ENCODE peak calls at places on chromosomes 3 and 15, in nine cellular contexts. G is pancreas; N is HFFc6; U is B cell; K is fibroblast of the aortic adventitia; Z is A549; Q is CD4-positive, alpha-beta T cell; H is cardiac fibroblast; V is nephron progenitor cell. W is an unnamed sample.

GRCh38 chr15:92917606-92918407 is 17.7 kb downstream of the CHD2 start:
- DNase-seq in H (peak), U (peak), Z (peak), G (peak), N (peak), Q (peak), V (peak), K (peak), W (peak)

GRCh38 chr15:59299919-59300617 is 72.6 kb downstream of the MYO1E start:
- DNase-seq in G (no peak), V (no peak), U (peak), Q (peak), K (peak), N (peak), H (peak), Z (peak), W (peak)

GRCh38 chr3:123880998-123881561 is 3.1 kb downstream of the MYLK start:
- DNase-seq in K (peak), Z (peak), N (peak), U (no peak), H (peak), Q (no peak), V (peak), G (no peak), W (no peak)

GRCh38 chr3:123447749-123448502 is 964 bp downstream of the ADCY5 start:
- DNase-seq in G (peak), K (no peak), H (no peak), Z (no peak), V (peak), Q (no peak), N (no peak), U (peak), W (no peak)

GRCh38 chr3:48612270-48612669 is 2.8 kb upstream of the UQCRC1 start:
- DNase-seq in H (no peak), Z (no peak), V (no peak), K (no peak), U (no peak), N (no peak), Q (no peak), G (no peak), W (no peak)

GRCh38 chr15:42088801-42089640 is 5.3 kb downstream of the PLA2G4D start:
- DNase-seq in H (no peak), N (no peak), G (no peak), Q (no peak), U (no peak), V (no peak), K (no peak), Z (no peak), W (no peak)

GRCh38 chr3:105274958-105275357 is 91.8 kb upstream of the ALCAM start:
- DNase-seq in V (no peak), Z (peak), K (peak), G (no peak), N (peak), U (no peak), H (peak), Q (no peak), W (no peak)

GRCh38 chr3:130386604-130387263 is 41.3 kb downstream of the COL6A5 start:
- DNase-seq in V (no peak), G (no peak), K (peak), Z (no peak), Q (no peak), H (peak), N (no peak), U (no peak), W (no peak)

GRCh38 chr15:38436993-38437392 is 16.9 kb upstream of the FAM98B start:
- DNase-seq in Q (no peak), K (no peak), U (no peak), Z (no peak), V (no peak), H (no peak), G (no peak), N (no peak), W (no peak)

GRCh38 chr3:139541898-139542288 is 2.4 kb upstream of the RBP1 start:
- DNase-seq in N (no peak), Q (no peak), U (no peak), Z (no peak), K (no peak), G (no peak), H (no peak), V (no peak), W (no peak)
- TF ChIP-seq CTCF in N (no peak), Q (no peak), U (no peak), Z (no peak), K (peak), G (no peak), H (no peak), V (no peak), W (no peak)

DNA sequence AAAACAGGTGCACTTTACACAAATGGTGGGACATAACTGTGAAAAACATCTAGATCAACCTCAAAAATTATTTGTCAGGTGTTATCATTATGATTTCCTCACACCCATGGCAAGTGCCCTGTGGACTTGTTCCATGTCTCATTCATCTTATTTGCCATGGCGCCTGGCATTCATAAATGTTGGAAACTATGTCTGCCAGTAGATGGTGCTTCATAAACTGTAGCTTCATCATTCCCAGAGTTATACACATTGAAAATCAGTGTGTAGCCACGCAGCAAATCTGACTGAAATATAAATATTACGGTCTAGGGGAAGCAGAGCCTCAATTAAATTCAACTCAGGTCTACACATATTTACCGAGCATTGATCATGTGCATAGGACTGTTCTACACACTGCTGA is 90.7 kb downstream of the IMPG2 start:
- DNase-seq in V (no peak), Q (no peak), H (peak), G (no peak), U (no peak), Z (peak), K (peak), N (peak), W (no peak)
- TF ChIP-seq CTCF in V (no peak), Q (no peak), H (peak), G (no peak), U (no peak), Z (no peak), K (no peak), N (peak), W (no peak)

GRCh38 chr3:46408853-46409252 is 1.8 kb downstream of the CCRL2 start:
- DNase-seq in V (no peak), N (no peak), K (no peak), U (no peak), Q (no peak), H (no peak), G (no peak), Z (no peak), W (no peak)
- TF ChIP-seq CTCF in V (no peak), N (peak), K (no peak), U (no peak), Q (no peak), H (no peak), G (no peak), Z (no peak), W (no peak)

GRCh38 chr15:98083203-98083910 is 122.9 kb downstream of the ARRDC4 start:
- DNase-seq in H (no peak), N (no peak), Q (no peak), U (no peak), K (no peak), G (no peak), V (no peak), Z (no peak), W (no peak)

DNA sequence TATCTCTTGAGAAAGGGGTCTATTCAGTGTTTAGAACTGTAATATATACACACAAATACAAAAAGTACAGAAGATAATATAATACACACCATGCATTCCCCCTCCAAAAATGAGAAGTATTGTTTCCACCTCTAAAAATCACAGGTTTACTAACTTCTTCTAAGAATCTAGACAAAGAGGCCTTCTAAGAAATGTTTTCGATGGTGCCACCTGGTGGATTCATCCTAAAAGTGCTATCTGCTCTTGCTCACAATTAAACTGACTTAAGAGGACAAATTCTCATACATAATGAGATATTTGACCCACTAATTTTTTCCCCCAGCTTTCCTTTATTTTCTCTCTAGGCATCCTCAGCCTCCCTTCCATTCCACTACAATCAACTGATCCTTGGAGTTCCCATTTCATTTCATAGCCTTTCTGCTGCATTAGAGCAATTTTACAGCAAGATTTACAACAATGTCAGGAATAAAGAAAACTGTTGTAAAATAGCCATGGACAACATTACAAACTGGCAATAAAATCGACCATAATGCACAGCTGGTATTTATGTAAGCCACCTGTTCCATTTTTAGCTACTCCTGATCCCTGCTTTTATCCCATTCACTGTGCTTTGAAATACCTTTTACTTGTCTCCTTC is 124.6 kb downstream of the ARRDC4 start:
- DNase-seq in Q (no peak), N (peak), Z (peak), V (peak), G (no peak), U (peak), H (peak), K (peak), W (no peak)
- TF ChIP-seq CTCF in Q (peak), N (peak), Z (peak), V (peak), G (peak), U (peak), H (peak), K (peak), W (peak)

GRCh38 chr3:50912746-50913145 is 238.0 kb downstream of the DOCK3 start:
- DNase-seq in H (no peak), Q (no peak), U (no peak), N (no peak), Z (no peak), K (no peak), G (no peak), V (no peak), W (no peak)

GRCh38 chr3:50913279-50913678 is 238.6 kb downstream of the DOCK3 start:
- DNase-seq in U (no peak), N (no peak), Q (no peak), V (no peak), Z (no peak), G (peak), H (no peak), K (no peak), W (no peak)
- TF ChIP-seq CTCF in U (no peak), N (no peak), Q (no peak), V (no peak), Z (no peak), G (no peak), H (no peak), K (no peak), W (no peak)

DNA sequence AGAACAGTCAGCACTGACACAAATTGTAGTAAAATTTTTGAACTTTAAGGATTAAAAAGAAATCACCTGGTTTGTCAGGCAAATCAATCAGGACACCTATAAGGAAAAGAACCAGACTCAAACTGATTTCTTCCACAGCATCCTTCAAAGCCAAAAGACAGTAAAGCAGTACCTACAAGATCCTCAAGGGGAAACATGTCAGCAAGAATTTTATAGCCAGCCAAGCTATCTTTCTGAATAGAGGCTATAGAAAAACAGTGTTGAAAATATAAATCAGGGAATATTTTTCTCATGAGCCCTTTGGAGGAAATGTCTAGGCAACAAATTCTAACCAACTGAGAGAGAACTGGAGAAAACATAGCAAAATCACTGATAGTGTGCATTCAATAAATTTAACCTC is 301.4 kb upstream of the UBE2E2 start:
- DNase-seq in N (no peak), U (no peak), Z (no peak), K (no peak), Q (no peak), V (no peak), H (no peak), G (no peak), W (no peak)
- TF ChIP-seq CTCF in N (no peak), U (no peak), Z (no peak), K (peak), Q (no peak), V (no peak), H (peak), G (no peak), W (no peak)

DNA sequence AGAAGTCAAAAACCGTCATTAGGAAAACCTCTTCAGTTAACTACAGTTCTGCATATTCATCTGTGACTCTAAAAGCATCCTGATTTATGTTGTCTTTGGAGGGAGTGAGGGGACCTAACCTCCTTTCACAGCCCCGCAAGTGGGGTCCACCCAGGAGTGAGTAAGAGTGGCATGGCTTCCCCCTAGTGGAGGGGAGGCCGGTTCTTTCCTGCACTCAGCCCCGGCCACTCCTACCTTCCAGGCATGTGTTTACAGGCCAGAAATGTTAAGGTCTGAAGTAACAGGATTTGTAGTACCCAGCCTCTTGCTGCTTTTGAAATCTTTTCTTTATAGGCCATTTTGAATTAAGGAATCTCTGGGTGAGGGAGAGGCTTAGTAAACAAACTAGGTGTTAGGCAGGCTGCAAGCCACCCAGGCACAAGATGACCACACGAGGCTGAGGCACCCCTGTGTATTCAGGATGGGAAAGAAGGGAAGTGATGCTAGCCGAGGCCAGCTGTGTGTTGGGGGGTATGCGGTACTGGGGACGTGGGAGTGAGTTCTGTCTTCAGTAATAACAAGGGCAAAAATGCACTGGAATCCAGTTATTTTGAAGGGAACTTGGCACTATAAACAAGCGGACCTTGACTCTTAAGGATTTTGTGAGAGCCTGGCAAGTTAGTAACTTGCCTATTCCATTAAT is 50.5 kb downstream of the CTDSPL start:
- DNase-seq in U (no peak), V (no peak), H (no peak), K (no peak), Z (no peak), G (no peak), N (no peak), Q (no peak), W (no peak)
- TF ChIP-seq CTCF in U (no peak), V (no peak), H (peak), K (no peak), Z (no peak), G (no peak), N (peak), Q (no peak), W (no peak)

DNA sequence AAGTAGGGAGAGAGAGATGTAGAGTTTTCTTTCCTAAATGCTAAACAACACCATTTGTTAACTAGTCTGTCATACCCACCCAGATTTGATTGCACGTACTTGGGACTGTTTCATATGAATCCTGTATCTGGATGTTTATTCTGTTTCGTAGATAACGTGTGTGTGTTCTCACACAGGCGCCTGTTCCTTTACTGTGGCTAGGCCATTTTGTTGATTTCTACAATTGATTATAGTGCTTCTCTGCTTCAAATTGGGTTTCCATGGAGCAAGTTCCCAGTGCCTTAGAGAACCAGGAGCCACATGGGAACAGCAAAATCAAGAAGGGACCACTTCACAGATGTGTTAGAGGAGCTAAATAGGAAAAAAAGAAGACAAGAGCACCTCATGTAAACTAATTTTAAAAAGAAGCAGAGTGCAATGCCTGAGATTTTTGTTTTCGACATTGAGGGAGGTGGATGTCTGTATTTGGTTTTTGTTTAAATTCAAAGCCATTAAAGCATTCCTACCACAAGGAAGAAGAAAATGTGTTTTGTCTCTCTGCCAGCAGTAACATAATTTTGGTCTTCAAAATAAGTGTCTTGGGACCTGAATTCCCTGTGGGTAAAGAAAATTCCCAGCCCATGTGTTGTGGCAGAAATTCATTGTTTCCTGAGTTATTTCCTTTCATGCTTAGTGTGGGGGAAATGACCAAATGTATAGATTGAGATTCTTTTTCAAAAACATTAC is 424.0 kb upstream of the C2CD4B start:
- DNase-seq in N (no peak), Z (no peak), V (no peak), H (peak), K (peak), U (no peak), Q (no peak), G (no peak), W (no peak)
- TF ChIP-seq CTCF in N (peak), Z (no peak), V (no peak), H (peak), K (peak), U (no peak), Q (no peak), G (no peak), W (no peak)

W was measured in CD14-positive monocyte.